ENCODE peak calls at places on chromosomes 13 and 19, in five cellular contexts. V is fibroblast of mammary gland, N is Calu3, P is upper lobe of right lung, U is AG04450. Z is an unnamed sample.

GRCh38 chr13:100156786-100157185 is 67.9 kb downstream of the PCCA start:
- DNase-seq in V (no peak), N (no peak), P (no peak), U (no peak), Z (no peak)

GRCh38 chr13:99034333-99035085 is 56.6 kb upstream of the DOCK9 start:
- DNase-seq in V (no peak), N (no peak), P (no peak), U (no peak), Z (no peak)

GRCh38 chr13:42525035-42525504 is 48.9 kb upstream of the TNFSF11 start:
- DNase-seq in V (peak), N (peak), P (no peak), U (no peak), Z (no peak)

GRCh38 chr19:47275866-47276461 is 1.3 kb downstream of the INAFM1 start:
- DNase-seq in V (peak), N (no peak), P (peak), U (no peak), Z (no peak)

GRCh38 chr13:23871616-23872220 is 17.5 kb downstream of the MIPEP start:
- DNase-seq in V (peak), N (no peak), P (no peak), U (no peak), Z (no peak)

GRCh38 chr13:42354246-42355117 is 82.5 kb downstream of the AKAP11 start:
- DNase-seq in V (peak), N (no peak), P (no peak), U (peak), Z (no peak)

GRCh38 chr13:110307697-110308376 is 753 bp downstream of the COL4A2 start:
- DNase-seq in V (no peak), N (no peak), P (no peak), U (no peak), Z (no peak)

GRCh38 chr19:799076-799881 is 2.0 kb downstream of the PTBP1 start:
- DNase-seq in V (peak), N (no peak), P (no peak), U (no peak), Z (no peak)

GRCh38 chr13:52849727-52850395 is 1.4 kb upstream of the PCDH8 start:
- DNase-seq in V (no peak), N (no peak), P (no peak), U (no peak), Z (no peak)

GRCh38 chr13:95492044-95492801 is 60.3 kb upstream of the CLDN10 start:
- DNase-seq in V (no peak), N (peak), P (no peak), U (no peak), Z (peak)

GRCh38 chr13:110756268-110756667 is 42.8 kb downstream of the ING1 start:
- DNase-seq in V (peak), N (no peak), P (no peak), U (peak), Z (no peak)

GRCh38 chr19:17125052-17125727 is 49.6 kb downstream of the MYO9B start:
- DNase-seq in V (no peak), N (no peak), P (no peak), U (no peak), Z (no peak)

GRCh38 chr19:30036154-30037129 is 94.4 kb downstream of the URI1 start:
- DNase-seq in V (peak), N (no peak), P (no peak), U (no peak), Z (no peak)

GRCh38 chr19:17098326-17098725 is 22.7 kb downstream of the MYO9B start:
- DNase-seq in V (no peak), N (no peak), P (no peak), U (no peak), Z (no peak)

DNA sequence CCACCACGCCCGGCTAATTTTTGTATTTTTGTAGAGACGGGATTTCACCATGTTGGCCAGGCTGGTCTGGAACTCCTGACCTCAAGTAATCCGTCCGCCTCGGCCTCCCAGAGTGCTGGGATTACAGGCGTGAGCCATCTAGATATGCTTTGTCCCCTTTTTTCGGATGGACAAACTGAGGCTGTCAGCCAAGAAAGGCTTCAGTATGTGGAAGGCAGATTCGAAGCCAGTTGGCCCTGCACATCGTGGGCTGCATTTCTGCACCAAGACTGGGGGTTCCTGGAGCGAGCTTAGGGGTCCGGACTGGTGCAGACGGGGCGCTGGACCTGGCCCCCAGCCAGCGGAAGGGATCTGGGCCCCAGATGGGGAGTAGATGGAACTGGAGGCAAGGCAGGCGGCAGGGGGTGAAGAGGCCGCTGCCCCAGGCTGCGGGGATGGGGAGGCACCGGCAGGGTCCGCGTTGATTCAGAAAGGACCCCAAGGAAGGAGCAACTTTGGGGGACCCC is 9.7 kb upstream of the JUND start:
- DNase-seq in V (no peak), N (no peak), P (no peak), U (no peak), Z (no peak)
- TF ChIP-seq CTCF in V (no peak), N (no peak), P (no peak), U (no peak), Z (no peak)

GRCh38 chr13:48068036-48068435 is 26.9 kb downstream of the MED4 start:
- DNase-seq in V (no peak), N (no peak), P (no peak), U (no peak), Z (no peak)
- TF ChIP-seq CTCF in V (no peak), N (no peak), P (no peak), U (no peak), Z (no peak)

DNA sequence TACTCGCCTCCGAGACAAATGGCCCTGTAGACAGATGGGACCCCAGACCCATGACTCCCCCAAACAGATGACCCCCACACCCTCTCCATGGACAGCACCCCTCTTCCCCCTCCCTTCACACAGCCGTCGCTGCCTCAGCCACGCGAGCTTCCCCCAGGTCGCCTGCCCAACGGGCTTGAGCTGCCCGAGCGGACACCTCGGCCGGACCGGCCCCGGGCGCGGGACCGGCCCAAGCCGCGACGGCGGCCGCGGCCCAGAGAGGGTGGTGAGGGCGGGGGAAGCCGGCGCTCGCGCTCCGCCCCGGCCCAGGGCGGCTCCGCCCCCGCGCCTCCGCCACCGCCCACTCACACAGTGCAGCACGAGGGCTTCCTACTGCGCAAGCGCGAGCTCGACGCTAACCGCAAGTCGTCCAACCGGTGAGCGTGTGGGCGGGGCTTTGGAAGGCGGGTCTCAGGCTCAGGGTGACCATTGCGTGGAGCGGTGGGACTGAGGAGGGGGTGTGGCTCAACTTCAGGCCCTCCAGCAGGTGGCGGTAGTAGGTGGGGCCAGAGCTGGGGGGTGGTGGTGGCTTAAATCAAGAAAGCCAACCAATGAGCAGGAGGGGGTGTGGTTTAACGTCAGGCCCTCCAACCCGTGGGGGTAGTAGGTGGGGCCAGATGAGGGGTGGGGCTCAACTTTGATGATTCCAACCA is 6.2 kb upstream of the SHKBP1 start:
- DNase-seq in V (peak), N (peak), P (peak), U (peak), Z (peak)
- TF ChIP-seq CTCF in V (no peak), N (no peak), P (no peak), U (no peak), Z (no peak)

GRCh38 chr13:31424130-31424729 is 224.5 kb downstream of the B3GLCT start:
- DNase-seq in V (peak), N (peak), P (peak), U (peak), Z (peak)
- TF ChIP-seq CTCF in V (peak), N (peak), P (peak), U (peak), Z (peak)

GRCh38 chr13:93173656-93174055 is 53.0 kb upstream of the GPC6 start:
- DNase-seq in V (no peak), N (no peak), P (no peak), U (no peak), Z (no peak)

GRCh38 chr13:93172109-93172508 is 54.5 kb upstream of the GPC6 start:
- DNase-seq in V (peak), N (no peak), P (no peak), U (no peak), Z (no peak)

GRCh38 chr13:93169980-93170379 is 56.6 kb upstream of the GPC6 start:
- DNase-seq in V (peak), N (no peak), P (no peak), U (peak), Z (no peak)

DNA sequence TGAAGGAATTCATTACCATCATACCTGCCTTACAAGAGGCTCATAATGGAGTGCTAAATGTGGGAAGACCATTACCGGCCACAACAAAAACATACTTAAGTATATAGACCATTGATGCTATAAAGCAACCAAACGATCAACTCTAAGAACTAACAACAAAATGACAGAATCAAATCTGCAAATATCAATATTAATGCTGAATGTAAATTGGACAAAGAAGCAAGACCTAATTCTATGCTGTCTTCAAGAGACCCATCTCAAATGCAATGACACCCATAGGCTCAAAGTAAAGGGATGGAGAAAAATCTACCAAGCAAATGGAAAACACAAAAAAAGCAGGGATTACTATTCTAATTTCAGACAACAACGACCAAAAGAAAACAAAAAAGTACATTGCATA is 52.3 kb upstream of the GPC6 start:
- DNase-seq in V (no peak), N (no peak), P (no peak), U (no peak), Z (no peak)
- TF ChIP-seq CTCF in V (no peak), N (no peak), P (no peak), U (no peak), Z (no peak)

Z was measured in osteocyte.